ENCODE peak calls at places on chromosomes 1 and 21, in six cellular contexts. Z is K562, C is H1, B is HepG2, D is SK-N-SH, O is GM12878. J is an unnamed sample.

GRCh38 chr1:154411525-154411924 is 6.4 kb downstream of the IL6R start:
- DNase-seq in Z (no peak), B (no peak), C (no peak), D (no peak), O (no peak), J (no peak)

GRCh38 chr1:20552728-20553571 is 577 bp downstream of the FAM43B start:
- DNase-seq in O (no peak), Z (no peak), B (no peak), C (peak), D (peak), J (no peak)

GRCh38 chr1:48048064-48048463 is 50.9 kb upstream of the TRABD2B start:
- DNase-seq in O (no peak), D (no peak), C (no peak), B (no peak), Z (no peak), J (no peak)

GRCh38 chr1:56411484-56412180 is 167.7 kb downstream of the PLPP3 start:
- DNase-seq in C (no peak), O (no peak), Z (no peak), B (no peak), D (no peak), J (no peak)

GRCh38 chr1:203870256-203870655 is 8.9 kb downstream of the SNRPE start:
- DNase-seq in O (no peak), B (no peak), Z (no peak), C (no peak), D (no peak), J (no peak)

GRCh38 chr21:38929137-38929536 is 123.4 kb downstream of the ETS2 start:
- DNase-seq in Z (no peak), B (no peak), D (no peak), C (no peak), O (no peak), J (peak)

GRCh38 chr1:87728169-87728568 is 399.5 kb downstream of the LMO4 start:
- DNase-seq in D (no peak), C (no peak), B (no peak), Z (no peak), O (no peak), J (no peak)

GRCh38 chr1:35511305-35511704 is 45.9 kb downstream of the KIAA0319L start:
- DNase-seq in C (no peak), D (no peak), B (no peak), Z (no peak), O (no peak), J (no peak)

GRCh38 chr1:175978926-175979325 is 228.2 kb downstream of the COP1 start:
- DNase-seq in C (no peak), Z (no peak), O (no peak), D (no peak), B (no peak), J (no peak)

GRCh38 chr1:165053273-165053835 is 303.2 kb downstream of the LMX1A start:
- DNase-seq in O (no peak), B (no peak), C (no peak), D (no peak), Z (no peak), J (no peak)

GRCh38 chr1:22636369-22636768 is at the start of gene C1QA:
- DNase-seq in C (no peak), Z (no peak), O (no peak), D (no peak), B (no peak), J (peak)

GRCh38 chr1:234840843-234841242 is 230.9 kb upstream of the IRF2BP2 start:
- DNase-seq in Z (peak), O (no peak), D (no peak), C (no peak), B (no peak), J (peak)

GRCh38 chr1:155250246-155250632 is 5.0 kb downstream of the ENTREP3 start:
- DNase-seq in O (no peak), D (no peak), Z (no peak), B (no peak), C (no peak), J (no peak)

GRCh38 chr1:150321826-150322166 is 463 bp downstream of the PRPF3 start:
- DNase-seq in D (peak), B (no peak), C (no peak), O (no peak), Z (no peak), J (peak)

GRCh38 chr1:111880866-111881837 is 108.3 kb downstream of the KCND3 start:
- DNase-seq in O (no peak), Z (no peak), C (no peak), B (no peak), D (peak), J (no peak)

GRCh38 chr1:23634840-23635642 is 56.6 kb upstream of the RPL11 start:
- DNase-seq in C (peak), B (peak), O (peak), D (peak), Z (peak), J (peak)

GRCh38 chr1:107464827-107465226 is 324.0 kb downstream of the NTNG1 start:
- DNase-seq in B (no peak), Z (no peak), D (no peak), O (no peak), C (no peak), J (no peak)

GRCh38 chr1:107467286-107467685 is 326.4 kb downstream of the NTNG1 start:
- DNase-seq in D (no peak), B (no peak), Z (no peak), C (no peak), O (no peak), J (no peak)

GRCh38 chr1:107473065-107473464 is 332.2 kb downstream of the NTNG1 start:
- DNase-seq in B (no peak), O (no peak), D (no peak), C (no peak), Z (no peak), J (no peak)

GRCh38 chr1:107467811-107468210 is 327.0 kb downstream of the NTNG1 start:
- DNase-seq in Z (no peak), O (no peak), B (no peak), C (no peak), D (no peak), J (no peak)
- TF ChIP-seq GABPA in Z (no peak), O (no peak), B (no peak), C (no peak), D (no peak), J (no peak)

GRCh38 chr1:208238710-208239517 is 5.3 kb downstream of the PLXNA2 start:
- DNase-seq in Z (peak), B (no peak), O (no peak), D (peak), C (no peak), J (no peak)
- TF ChIP-seq GABPA in Z (no peak), B (no peak), O (no peak), D (no peak), C (no peak), J (no peak)

DNA sequence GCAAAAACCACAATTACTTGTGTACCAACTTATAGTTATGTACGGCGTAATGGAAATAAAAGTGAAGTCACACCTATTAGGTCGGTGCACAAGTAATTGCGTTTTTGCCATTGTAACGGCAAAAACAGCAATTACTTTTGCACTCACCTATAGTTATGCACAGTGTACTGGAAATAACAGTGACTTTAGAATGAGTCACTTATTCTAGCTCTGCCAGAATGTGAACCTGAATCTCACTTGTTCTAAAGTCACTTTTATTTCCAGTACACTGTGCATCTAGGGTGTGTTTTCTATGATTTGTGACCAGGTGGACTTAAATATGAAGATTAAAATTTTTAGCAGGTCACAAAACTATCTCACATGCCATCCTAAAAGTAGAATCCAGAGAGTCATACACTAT is 219.0 kb downstream of the NEGR1 start:
- DNase-seq in Z (no peak), C (no peak), D (no peak), O (no peak), B (no peak), J (no peak)
- TF ChIP-seq GABPA in Z (no peak), C (no peak), D (no peak), O (no peak), B (no peak), J (no peak)

GRCh38 chr1:1593834-1594601 is 5.9 kb downstream of the FNDC10 start:
- DNase-seq in C (no peak), Z (no peak), D (no peak), O (no peak), B (no peak), J (no peak)
- TF ChIP-seq GABPA in C (no peak), Z (no peak), D (no peak), O (no peak), B (no peak), J (no peak)

DNA sequence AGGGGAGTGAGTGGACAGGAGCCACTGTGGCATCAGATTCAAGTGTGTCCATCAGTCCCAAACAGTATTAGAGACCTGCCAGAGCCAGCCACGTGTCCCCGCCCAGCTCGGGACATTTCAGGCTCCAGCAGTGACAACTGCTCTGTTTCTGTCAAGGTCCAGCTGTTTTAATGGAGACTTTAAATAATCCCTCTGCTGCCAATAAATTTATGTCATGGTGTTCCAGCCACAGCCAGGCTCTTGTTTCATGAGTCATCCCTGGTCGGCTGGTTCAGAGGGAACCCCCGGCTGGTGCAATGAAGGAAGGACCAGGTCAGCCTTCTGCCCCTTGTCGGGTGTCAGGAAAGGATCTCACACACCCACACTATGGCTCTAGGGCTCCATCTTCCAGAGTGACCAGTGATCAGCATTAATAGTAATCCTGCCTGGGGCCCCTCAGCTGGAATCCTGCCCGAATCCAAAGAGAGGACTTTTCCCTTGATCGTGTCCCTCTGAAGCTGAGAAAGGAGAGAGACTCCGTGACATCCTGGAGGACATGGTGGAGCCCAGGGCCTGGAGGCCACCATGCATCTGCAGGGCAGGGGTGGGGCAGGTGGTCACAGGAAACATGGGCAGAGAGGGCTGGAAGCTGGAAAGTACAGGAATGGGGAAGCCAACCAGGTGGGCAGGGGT is 197.3 kb downstream of the MATN1 start:
- DNase-seq in O (no peak), B (peak), D (no peak), C (peak), Z (no peak), J (no peak)
- TF ChIP-seq GABPA in O (no peak), B (no peak), D (no peak), C (no peak), Z (no peak), J (no peak)

GRCh38 chr1:146036241-146036989 is 14.9 kb upstream of the HJV start:
- DNase-seq in C (no peak), B (peak), O (peak), Z (no peak), D (no peak), J (no peak)

GRCh38 chr1:146031476-146031875 is 9.9 kb upstream of the HJV start:
- DNase-seq in Z (no peak), B (no peak), O (no peak), C (no peak), D (no peak), J (no peak)

GRCh38 chr1:146036990-146037646 is 15.6 kb upstream of the HJV start:
- DNase-seq in O (peak), B (peak), C (peak), D (no peak), Z (peak), J (peak)

GRCh38 chr1:146032613-146033219 is 11.2 kb upstream of the HJV start:
- DNase-seq in C (no peak), Z (peak), O (peak), B (peak), D (peak), J (peak)

GRCh38 chr1:146034976-146035469 is 13.5 kb upstream of the HJV start:
- DNase-seq in D (no peak), O (no peak), B (peak), Z (peak), C (no peak), J (peak)
- TF ChIP-seq GABPA in D (no peak), O (no peak), B (no peak), Z (no peak), C (no peak), J (no peak)

GRCh38 chr1:18461656-18462055 is 19.1 kb upstream of the KLHDC7A start:
- DNase-seq in O (no peak), Z (no peak), D (no peak), B (no peak), C (no peak), J (no peak)

GRCh38 chr1:18464665-18465050 is 16.1 kb upstream of the KLHDC7A start:
- DNase-seq in Z (no peak), O (no peak), D (no peak), C (no peak), B (no peak), J (no peak)

GRCh38 chr1:18466676-18467075 is 14.1 kb upstream of the KLHDC7A start:
- DNase-seq in D (no peak), C (no peak), B (no peak), O (no peak), Z (no peak), J (no peak)

GRCh38 chr1:18463063-18463462 is 17.7 kb upstream of the KLHDC7A start:
- DNase-seq in B (no peak), D (no peak), O (no peak), Z (no peak), C (no peak), J (no peak)

GRCh38 chr1:18463984-18464664 is 16.6 kb upstream of the KLHDC7A start:
- DNase-seq in O (no peak), Z (no peak), D (no peak), C (no peak), B (peak), J (no peak)
- TF ChIP-seq GABPA in O (no peak), Z (no peak), D (no peak), C (no peak), B (no peak), J (no peak)

GRCh38 chr21:45454081-45454923 is 49.3 kb downstream of the COL18A1 start:
- DNase-seq in D (no peak), Z (no peak), C (no peak), O (no peak), B (no peak), J (no peak)
- TF ChIP-seq GABPA in D (no peak), Z (no peak), C (no peak), O (no peak), B (no peak), J (no peak)

J was measured in HL-60.